ENCODE peak calls at places on chromosomes 11 and 22, in six cellular contexts. N is left kidney; I is NCI-H1092 treated with DMSO at 0.1 percent for 48 hours; H is stimulated activated CD4-positive, alpha-beta T cell treated with anti-CD3 and anti-CD28 coated beads, Interleukin-1b, Interleukin-23, amount 100 ng/mL, for 1 hour; J is GM10248; M is KBM-7. Z is an unnamed sample.

GRCh38 chr22:43060213-43060612 is 29.0 kb downstream of the TTLL1 start:
- DNase-seq in N (peak), I (no peak), H (peak), J (peak), M (peak), Z (no peak)

GRCh38 chr11:66985508-66986177 is 10.5 kb downstream of the C11orf86 start:
- DNase-seq in N (no peak), I (no peak), H (no peak), J (no peak), M (no peak), Z (peak)

GRCh38 chr22:50576070-50576469 is 2.2 kb downstream of the CPT1B start:
- DNase-seq in N (peak), I (peak), H (no peak), J (no peak), M (peak), Z (no peak)

GRCh38 chr22:50270302-50271010 is at the start of gene MAPK11:
- DNase-seq in N (peak), I (no peak), H (peak), J (peak), M (peak), Z (peak)

GRCh38 chr11:25615076-25615475 is 716.9 kb upstream of the ANO3 start:
- DNase-seq in N (no peak), I (no peak), H (no peak), J (no peak), M (no peak), Z (no peak)

GRCh38 chr11:1937616-1938342 is 9.4 kb upstream of the MRPL23 start:
- DNase-seq in N (no peak), I (no peak), H (no peak), J (no peak), M (no peak), Z (no peak)

GRCh38 chr11:133531971-133532651 is at the start of gene OPCML:
- DNase-seq in N (peak), I (peak), H (no peak), J (no peak), M (no peak), Z (no peak)

GRCh38 chr11:27116684-27117083 is 76.1 kb downstream of the BBOX1 start:
- DNase-seq in N (peak), I (no peak), H (no peak), J (no peak), M (no peak), Z (no peak)

GRCh38 chr11:59614277-59615131 is 1.1 kb downstream of the OSBP start:
- DNase-seq in N (no peak), I (no peak), H (no peak), J (no peak), M (peak), Z (no peak)

GRCh38 chr11:65425105-65425970 is 2.7 kb downstream of the NEAT1 start:
- DNase-seq in N (peak), I (no peak), H (no peak), J (no peak), M (peak), Z (no peak)

GRCh38 chr11:116111546-116111945 is 607.3 kb upstream of the CADM1 start:
- DNase-seq in N (no peak), I (no peak), H (no peak), J (no peak), M (no peak), Z (no peak)

GRCh38 chr11:111731839-111732238 is 34.4 kb downstream of the PPP2R1B start:
- DNase-seq in N (no peak), I (no peak), H (no peak), J (no peak), M (no peak), Z (no peak)

GRCh38 chr11:8220261-8221024 is 43.2 kb downstream of the LMO1 start:
- DNase-seq in N (no peak), I (no peak), H (no peak), J (no peak), M (no peak), Z (no peak)

GRCh38 chr22:33860386-33860785 is 59.9 kb downstream of the LARGE1 start:
- DNase-seq in N (no peak), I (no peak), H (no peak), J (no peak), M (no peak), Z (no peak)

GRCh38 chr11:95647355-95647754 is 142.2 kb downstream of the FAM76B start:
- DNase-seq in N (peak), I (no peak), H (no peak), J (no peak), M (no peak), Z (no peak)

GRCh38 chr11:102611291-102611690 is 13.8 kb downstream of the MMP20 start:
- DNase-seq in N (no peak), I (no peak), H (no peak), J (peak), M (no peak), Z (no peak)

GRCh38 chr22:33923033-33923432 is 2.8 kb upstream of the LARGE1 start:
- DNase-seq in N (no peak), I (no peak), H (no peak), J (no peak), M (no peak), Z (no peak)

GRCh38 chr22:50612715-50613221 is 12.2 kb downstream of the MAPK8IP2 start:
- DNase-seq in N (no peak), I (no peak), H (no peak), J (peak), M (no peak), Z (no peak)

GRCh38 chr11:7667460-7667859 is 5.8 kb downstream of the CYB5R2 start:
- DNase-seq in N (peak), I (no peak), H (no peak), J (no peak), M (no peak), Z (no peak)

GRCh38 chr11:35192347-35192746 is 53.4 kb downstream of the CD44 start:
- DNase-seq in N (peak), I (no peak), H (no peak), J (no peak), M (no peak), Z (no peak)

GRCh38 chr11:129143335-129143734 is 48.8 kb downstream of the ARHGAP32 start:
- DNase-seq in N (peak), I (no peak), H (no peak), J (no peak), M (no peak), Z (no peak)

GRCh38 chr11:28231475-28231874 is 123.3 kb downstream of the METTL15 start:
- DNase-seq in N (no peak), I (no peak), H (no peak), J (no peak), M (no peak), Z (no peak)

GRCh38 chr11:117356126-117356761 is 28.6 kb downstream of the CEP164 start:
- DNase-seq in N (peak), I (no peak), H (no peak), J (no peak), M (no peak), Z (no peak)

GRCh38 chr11:113176971-113177370 is 137.4 kb upstream of the TTC12 start:
- DNase-seq in N (no peak), I (no peak), H (no peak), J (no peak), M (no peak), Z (no peak)

GRCh38 chr11:8100605-8101004 is 19.6 kb downstream of the TUB start:
- DNase-seq in N (no peak), I (no peak), H (no peak), J (no peak), M (no peak), Z (no peak)

GRCh38 chr11:129992161-129992944 is 10.3 kb downstream of the PRDM10 start:
- DNase-seq in N (peak), I (peak), H (peak), J (peak), M (peak), Z (peak)

GRCh38 chr11:110710520-110711381 is 1.5 kb downstream of the ARHGAP20 start:
- DNase-seq in N (peak), I (peak), H (no peak), J (peak), M (no peak), Z (peak)

GRCh38 chr22:32905400-32905799 is 103.9 kb downstream of the TIMP3 start:
- DNase-seq in N (peak), I (no peak), H (no peak), J (no peak), M (no peak), Z (no peak)

GRCh38 chr11:117634756-117635593 is 162.0 kb downstream of the DSCAML1 start:
- DNase-seq in N (peak), I (no peak), H (no peak), J (no peak), M (no peak), Z (no peak)

GRCh38 chr11:64489831-64490441 is 101.1 kb upstream of the SLC22A12 start:
- DNase-seq in N (peak), I (peak), H (peak), J (peak), M (peak), Z (peak)

GRCh38 chr11:1305063-1305495 is 4.4 kb downstream of the TOLLIP start:
- DNase-seq in N (peak), I (no peak), H (no peak), J (no peak), M (no peak), Z (no peak)

GRCh38 chr11:1151366-1152315 is 6.1 kb upstream of the MUC5AC start:
- DNase-seq in N (no peak), I (no peak), H (no peak), J (peak), M (no peak), Z (no peak)

GRCh38 chr11:126544311-126545056 is 189.0 kb downstream of the ST3GAL4 start:
- DNase-seq in N (peak), I (peak), H (no peak), J (no peak), M (peak), Z (peak)

GRCh38 chr11:62061356-62062222 is 62.2 kb upstream of the INCENP start:
- DNase-seq in N (no peak), I (no peak), H (no peak), J (no peak), M (no peak), Z (peak)

GRCh38 chr11:2306971-2307732 is 5.3 kb downstream of the TSPAN32 start:
- DNase-seq in N (peak), I (no peak), H (no peak), J (no peak), M (no peak), Z (no peak)

GRCh38 chr11:9263840-9264380 is 1.2 kb downstream of the DENND5A start:
- DNase-seq in N (no peak), I (no peak), H (no peak), J (peak), M (no peak), Z (no peak)

GRCh38 chr11:75031224-75031753 is 42.6 kb downstream of the NEU3 start:
- DNase-seq in N (peak), I (no peak), H (no peak), J (no peak), M (no peak), Z (no peak)

GRCh38 chr11:69854719-69855118 is 35.5 kb upstream of the FGF3 start:
- DNase-seq in N (no peak), I (no peak), H (no peak), J (no peak), M (no peak), Z (no peak)

Z was measured in NCI-H774.